ENCODE peak calls at places on chromosome 17, in four cellular contexts. One of them, this sample, is unnamed.

GRCh38 chr17:56979091-56979480 is 1.2 kb downstream of the SCPEP1 start:
- DNase-seq in HepG2: no peak
- DNase-seq in K562: no peak
- DNase-seq in WTC11: no peak
- DNase-seq in this sample: no peak

GRCh38 chr17:41863074-41863843 is 2.0 kb downstream of the KLHL11 start:
- DNase-seq in K562: no peak
- DNase-seq in WTC11: no peak
- DNase-seq in HepG2: no peak
- DNase-seq in this sample: no peak

GRCh38 chr17:48058393-48059124 is 10.4 kb downstream of the NFE2L1 start:
- DNase-seq in WTC11: no peak
- DNase-seq in K562: no peak
- DNase-seq in HepG2: no peak
- DNase-seq in this sample: no peak

GRCh38 chr17:34009946-34010345 is 245.1 kb upstream of the CCL2 start:
- DNase-seq in K562: no peak
- DNase-seq in HepG2: no peak
- DNase-seq in WTC11: no peak
- DNase-seq in this sample: no peak

GRCh38 chr17:38568845-38569510 is 36.8 kb downstream of the SRCIN1 start:
- DNase-seq in WTC11: no peak
- DNase-seq in HepG2: no peak
- DNase-seq in K562: no peak
- DNase-seq in this sample: no peak

GRCh38 chr17:8965394-8966168 is at the start of gene PIK3R5:
- DNase-seq in HepG2: no peak
- DNase-seq in WTC11: peak
- DNase-seq in K562: peak
- DNase-seq in this sample: no peak

GRCh38 chr17:9367186-9367585 is 208.4 kb downstream of the STX8 start:
- DNase-seq in WTC11: no peak
- DNase-seq in K562: no peak
- DNase-seq in HepG2: no peak
- DNase-seq in this sample: no peak

GRCh38 chr17:55609737-55610201 is 98.5 kb upstream of the SMIM36 start:
- DNase-seq in HepG2: no peak
- DNase-seq in K562: no peak
- DNase-seq in WTC11: no peak
- DNase-seq in this sample: no peak

GRCh38 chr17:48048321-48049140 is at the start of gene NFE2L1:
- DNase-seq in WTC11: peak
- DNase-seq in K562: peak
- DNase-seq in HepG2: peak
- DNase-seq in this sample: peak

GRCh38 chr17:69142473-69142802 is 743 bp upstream of the ABCA6 start:
- DNase-seq in K562: no peak
- DNase-seq in WTC11: no peak
- DNase-seq in HepG2: peak
- DNase-seq in this sample: no peak

GRCh38 chr17:4509402-4509801 is 10.7 kb downstream of the SPNS2 start:
- DNase-seq in K562: no peak
- DNase-seq in WTC11: no peak
- DNase-seq in HepG2: no peak
- DNase-seq in this sample: peak

GRCh38 chr17:1039511-1040215 is 42.7 kb downstream of the TIMM22 start:
- DNase-seq in HepG2: no peak
- DNase-seq in WTC11: no peak
- DNase-seq in K562: no peak
- DNase-seq in this sample: no peak

GRCh38 chr17:10067446-10068143 is 130.8 kb downstream of the GAS7 start:
- DNase-seq in K562: no peak
- DNase-seq in WTC11: no peak
- DNase-seq in HepG2: no peak
- DNase-seq in this sample: no peak

GRCh38 chr17:37488009-37488604 is 1.6 kb upstream of the DUSP14 start:
- DNase-seq in K562: peak
- DNase-seq in HepG2: peak
- DNase-seq in WTC11: no peak
- DNase-seq in this sample: no peak

GRCh38 chr17:67180275-67180674 is 64.7 kb downstream of the HELZ start:
- DNase-seq in K562: no peak
- DNase-seq in WTC11: no peak
- DNase-seq in HepG2: no peak
- DNase-seq in this sample: no peak

GRCh38 chr17:67400193-67400592 is 23.1 kb downstream of the PITPNC1 start:
- DNase-seq in K562: no peak
- DNase-seq in HepG2: no peak
- DNase-seq in WTC11: no peak
- DNase-seq in this sample: no peak

GRCh38 chr17:1762906-1763829 is 1.3 kb downstream of the SERPINF1 start:
- DNase-seq in HepG2: peak
- DNase-seq in WTC11: no peak
- DNase-seq in K562: peak
- DNase-seq in this sample: no peak

GRCh38 chr17:73018599-73018998 is 73.9 kb downstream of the SLC39A11 start:
- DNase-seq in WTC11: no peak
- DNase-seq in K562: no peak
- DNase-seq in HepG2: no peak
- DNase-seq in this sample: no peak

GRCh38 chr17:39754958-39755549 is 17.3 kb downstream of the GRB7 start:
- DNase-seq in K562: no peak
- DNase-seq in WTC11: peak
- DNase-seq in HepG2: no peak
- DNase-seq in this sample: no peak

GRCh38 chr17:81261582-81262336 is 22.6 kb downstream of the NDUFAF8 start:
- DNase-seq in K562: no peak
- DNase-seq in HepG2: no peak
- DNase-seq in WTC11: no peak
- DNase-seq in this sample: no peak

GRCh38 chr17:81265576-81265975 is 26.5 kb downstream of the NDUFAF8 start:
- DNase-seq in WTC11: no peak
- DNase-seq in K562: no peak
- DNase-seq in HepG2: no peak
- DNase-seq in this sample: no peak

GRCh38 chr17:81263371-81264181 is 24.5 kb downstream of the NDUFAF8 start:
- DNase-seq in HepG2: no peak
- DNase-seq in K562: no peak
- DNase-seq in WTC11: no peak
- DNase-seq in this sample: no peak

GRCh38 chr17:81267390-81268067 is 27.6 kb downstream of the SLC38A10 start:
- DNase-seq in K562: no peak
- DNase-seq in WTC11: no peak
- DNase-seq in HepG2: no peak
- DNase-seq in this sample: no peak

GRCh38 chr17:81264640-81265039 is 25.5 kb downstream of the NDUFAF8 start:
- DNase-seq in K562: no peak
- DNase-seq in WTC11: no peak
- DNase-seq in HepG2: no peak
- DNase-seq in this sample: no peak
- TF ChIP-seq TCF7 in K562: no peak
- TF ChIP-seq TCF7 in WTC11: no peak
- TF ChIP-seq TCF7 in HepG2: no peak
- TF ChIP-seq TCF7 in this sample: no peak

DNA sequence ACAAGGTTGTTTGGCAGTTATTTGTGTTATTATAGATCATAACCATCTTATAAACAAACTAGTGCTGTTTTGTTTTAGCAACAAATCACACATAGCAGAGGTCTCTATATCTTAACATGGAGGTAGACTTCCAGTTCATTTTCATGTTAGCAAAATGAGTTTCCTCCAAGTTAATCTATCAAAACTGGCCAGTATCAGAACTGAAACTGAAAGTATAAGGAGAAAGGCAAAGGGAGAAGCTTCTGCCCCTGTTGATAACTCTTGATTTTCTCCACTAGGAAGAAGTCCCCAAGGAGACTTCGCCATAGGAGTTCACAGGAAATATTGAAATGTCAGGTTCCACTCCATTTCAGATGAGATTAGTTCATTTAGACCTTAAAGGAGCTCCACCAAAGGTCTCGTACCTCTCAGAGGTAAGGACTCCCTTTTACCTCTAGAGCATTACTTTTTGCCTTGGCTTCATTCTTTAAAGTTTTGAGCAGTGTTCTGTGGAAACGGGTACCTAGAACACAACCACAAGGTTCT is 1.1 kb upstream of the OGFOD3 start:
- DNase-seq in WTC11: no peak
- DNase-seq in K562: no peak
- DNase-seq in HepG2: no peak
- DNase-seq in this sample: no peak
- TF ChIP-seq TCF7 in WTC11: no peak
- TF ChIP-seq TCF7 in K562: no peak
- TF ChIP-seq TCF7 in HepG2: no peak
- TF ChIP-seq TCF7 in this sample: no peak

GRCh38 chr17:17917394-17917793 is 54.8 kb downstream of the TOM1L2 start:
- DNase-seq in K562: no peak
- DNase-seq in HepG2: no peak
- DNase-seq in WTC11: no peak
- DNase-seq in this sample: no peak

GRCh38 chr17:17922198-17922901 is 49.9 kb downstream of the TOM1L2 start:
- DNase-seq in WTC11: no peak
- DNase-seq in K562: peak
- DNase-seq in HepG2: no peak
- DNase-seq in this sample: no peak

GRCh38 chr17:17915183-17915582 is 57.0 kb downstream of the TOM1L2 start:
- DNase-seq in HepG2: no peak
- DNase-seq in WTC11: no peak
- DNase-seq in K562: no peak
- DNase-seq in this sample: no peak

GRCh38 chr17:17921192-17922082 is 50.8 kb downstream of the TOM1L2 start:
- DNase-seq in WTC11: peak
- DNase-seq in K562: peak
- DNase-seq in HepG2: peak
- DNase-seq in this sample: no peak

GRCh38 chr17:17919169-17920107 is 52.8 kb downstream of the TOM1L2 start:
- DNase-seq in WTC11: peak
- DNase-seq in K562: peak
- DNase-seq in HepG2: peak
- DNase-seq in this sample: peak
- TF ChIP-seq TCF7 in WTC11: no peak
- TF ChIP-seq TCF7 in K562: no peak
- TF ChIP-seq TCF7 in HepG2: no peak
- TF ChIP-seq TCF7 in this sample: no peak

GRCh38 chr17:31155208-31155810 is 60.5 kb downstream of the NF1 start:
- DNase-seq in K562: no peak
- DNase-seq in WTC11: no peak
- DNase-seq in HepG2: no peak
- DNase-seq in this sample: no peak
- TF ChIP-seq TCF7 in K562: no peak
- TF ChIP-seq TCF7 in WTC11: no peak
- TF ChIP-seq TCF7 in HepG2: no peak
- TF ChIP-seq TCF7 in this sample: no peak

GRCh38 chr17:79950711-79951110 is 85.0 kb downstream of the TBC1D16 start:
- DNase-seq in WTC11: no peak
- DNase-seq in K562: no peak
- DNase-seq in HepG2: no peak
- DNase-seq in this sample: no peak
- TF ChIP-seq TCF7 in WTC11: no peak
- TF ChIP-seq TCF7 in K562: no peak
- TF ChIP-seq TCF7 in HepG2: no peak
- TF ChIP-seq TCF7 in this sample: no peak

DNA sequence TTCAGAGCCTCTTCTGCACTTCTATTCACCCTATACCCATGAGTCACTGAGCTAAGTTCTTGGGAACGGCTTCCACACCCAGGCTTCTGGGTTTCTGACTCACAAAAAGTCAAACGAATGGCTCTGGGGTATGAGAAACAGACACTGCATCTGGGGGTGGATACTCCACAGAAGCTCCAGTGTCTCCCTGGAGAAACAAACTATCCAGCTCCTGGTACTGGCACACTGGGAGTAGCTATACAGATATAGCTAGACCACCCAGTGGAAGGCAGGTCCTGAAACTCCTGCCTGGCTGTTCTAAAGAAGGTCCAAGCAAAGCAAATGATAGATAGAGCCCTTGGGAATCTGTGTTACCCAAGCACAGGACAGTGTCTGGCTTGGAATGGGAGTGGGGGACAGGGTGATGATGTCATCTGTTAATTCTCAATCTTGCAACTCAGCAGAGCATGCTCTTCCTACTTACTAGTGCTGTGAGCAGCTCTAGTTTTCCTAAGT is 6.9 kb downstream of the MMP28 start:
- DNase-seq in WTC11: no peak
- DNase-seq in K562: no peak
- DNase-seq in HepG2: no peak
- DNase-seq in this sample: no peak
- TF ChIP-seq TCF7 in WTC11: no peak
- TF ChIP-seq TCF7 in K562: no peak
- TF ChIP-seq TCF7 in HepG2: no peak
- TF ChIP-seq TCF7 in this sample: no peak